ENCODE peak calls at places on chromosomes 2 and 18, in four cellular contexts. K is activated naive CD4-positive, alpha-beta T cell; P is brain microvascular endothelial cell; Y is progenitor cell of endocrine pancreas. X is an unnamed sample.

GRCh38 chr2:147451131-147451530 is 393.7 kb upstream of the ACVR2A start:
- DNase-seq in P (no peak), K (no peak), Y (no peak), X (no peak)

GRCh38 chr18:59918320-59918755 is 18.5 kb downstream of the PMAIP1 start:
- DNase-seq in Y (no peak), K (no peak), P (no peak), X (no peak)

GRCh38 chr2:225559090-225559489 is 159.6 kb downstream of the NYAP2 start:
- DNase-seq in P (no peak), K (no peak), Y (no peak), X (no peak)

GRCh38 chr2:64348386-64349142 is 105.4 kb upstream of the LGALSL start:
- DNase-seq in K (no peak), P (no peak), Y (no peak), X (no peak)

GRCh38 chr2:219459460-219460311 is 25.0 kb downstream of the SPEG start:
- DNase-seq in K (no peak), P (peak), Y (peak), X (no peak)

GRCh38 chr2:138780451-138780880 is 276 bp upstream of the NXPH2 start:
- DNase-seq in Y (peak), K (no peak), P (no peak), X (no peak)

GRCh38 chr2:169108098-169108884 is 38.9 kb downstream of the DHRS9 start:
- DNase-seq in K (no peak), P (no peak), Y (no peak), X (no peak)

GRCh38 chr2:129872438-129872837 is 107.0 kb upstream of the RAB6C start:
- DNase-seq in Y (no peak), P (no peak), K (no peak), X (no peak)

GRCh38 chr18:67845035-67845434 is 328.5 kb upstream of the DSEL start:
- DNase-seq in P (peak), K (no peak), Y (no peak), X (no peak)